ENCODE peak calls at places on chromosomes 3 and 15, in six cellular contexts. A is psoas muscle, Z is tibial artery, G is AG09319, N is BE2C, F is epithelial cell of proximal tubule. Q is an unnamed sample.

GRCh38 chr3:142298626-142299025 is 73.2 kb upstream of the GK5 start:
- DNase-seq in N (no peak), A (no peak), G (no peak), Z (no peak), F (no peak), Q (no peak)

GRCh38 chr15:50345298-50345697 is 9.7 kb downstream of the GABPB1 start:
- DNase-seq in G (no peak), F (no peak), A (no peak), Z (no peak), N (no peak), Q (no peak)

GRCh38 chr3:129686941-129687340 is 80.5 kb upstream of the PLXND1 start:
- DNase-seq in G (no peak), A (no peak), Z (no peak), F (no peak), N (no peak), Q (no peak)

GRCh38 chr15:45630958-45631691 is 3.7 kb upstream of the SQOR start:
- DNase-seq in N (no peak), A (no peak), F (peak; percentile 97), Z (peak; percentile 53), G (peak; percentile 80), Q (no peak)

GRCh38 chr15:97978408-97979130 is 18.1 kb downstream of the ARRDC4 start:
- DNase-seq in Z (no peak), G (no peak), F (no peak), N (no peak), A (no peak), Q (no peak)

GRCh38 chr3:119148493-119149180 is 2.7 kb downstream of the TEX55 start:
- DNase-seq in A (no peak), G (no peak), Z (no peak), N (no peak), F (no peak), Q (no peak)

GRCh38 chr15:40204100-40204499 is 34.8 kb upstream of the PAK6 start:
- DNase-seq in A (no peak), F (no peak), G (no peak), N (no peak), Z (no peak), Q (no peak)

GRCh38 chr3:124333931-124334640 is 342.2 kb upstream of the ROPN1 start:
- DNase-seq in G (no peak), Z (no peak), F (no peak), A (no peak), N (no peak), Q (no peak)

GRCh38 chr15:77035999-77036471 is 34.9 kb downstream of the TSPAN3 start:
- DNase-seq in A (no peak), G (no peak), Z (no peak), N (no peak), F (no peak), Q (no peak)

GRCh38 chr3:183142199-183142598 is 20.3 kb downstream of the LAMP3 start:
- DNase-seq in G (no peak), F (no peak), A (no peak), Z (no peak), N (no peak), Q (no peak)

GRCh38 chr15:27958911-27959598 is 140.1 kb downstream of the OCA2 start:
- DNase-seq in G (no peak), Z (no peak), F (no peak), A (no peak), N (no peak), Q (no peak)

GRCh38 chr15:45616901-45617323 is 17.9 kb upstream of the SQOR start:
- DNase-seq in F (no peak), G (no peak), A (no peak), N (no peak), Z (no peak), Q (no peak)

GRCh38 chr3:69948246-69948862 is 51.2 kb upstream of the SAMMSON start:
- DNase-seq in Z (no peak), A (no peak), N (no peak), F (no peak), G (peak; percentile 25), Q (no peak)

GRCh38 chr3:171168086-171168485 is 141.6 kb upstream of the SLC2A2 start:
- DNase-seq in N (peak; percentile 26), A (no peak), F (peak; percentile 94), G (no peak), Z (no peak), Q (no peak)

GRCh38 chr15:100902436-100903190 is 16.5 kb upstream of the LRRK1 start:
- DNase-seq in F (no peak), N (peak; percentile 78), A (peak; percentile 89), G (peak; percentile 67), Z (peak; percentile 69), Q (no peak)

GRCh38 chr3:52498134-52499054 is 3.3 kb downstream of the STAB1 start:
- DNase-seq in Z (peak; percentile 73), A (peak; percentile 73), G (peak; percentile 44), F (no peak), N (no peak), Q (no peak)

GRCh38 chr15:79002631-79003030 is 57.8 kb upstream of the CTSH start:
- DNase-seq in G (no peak), Z (no peak), A (peak; percentile 28), N (no peak), F (no peak), Q (no peak)

GRCh38 chr3:14077310-14077709 is 47.4 kb downstream of the CHCHD4 start:
- DNase-seq in A (no peak), Z (no peak), F (no peak), G (no peak), N (no peak), Q (no peak)

GRCh38 chr3:133573054-133573628 is 345 bp upstream of the CDV3 start:
- DNase-seq in F (peak; percentile 98), N (peak; percentile 100), G (peak; percentile 100), A (peak; percentile 100), Z (peak; percentile 100), Q (peak; percentile 100)

GRCh38 chr3:18556503-18556902 is 131.4 kb upstream of the SATB1 start:
- DNase-seq in N (no peak), F (no peak), G (no peak), A (no peak), Z (no peak), Q (no peak)

GRCh38 chr3:189655617-189656016 is 24.4 kb downstream of the TP63 start:
- DNase-seq in A (no peak), F (no peak), N (no peak), G (no peak), Z (no peak), Q (no peak)

GRCh38 chr3:148211725-148212124 is 486.0 kb upstream of the AGTR1 start:
- DNase-seq in F (peak; percentile 13), A (no peak), G (no peak), Z (peak; percentile 33), N (no peak), Q (no peak)

GRCh38 chr3:195106418-195106906 is 164.5 kb downstream of the XXYLT1 start:
- DNase-seq in N (peak; percentile 79), Z (peak; percentile 37), F (no peak), G (no peak), A (peak; percentile 84), Q (peak; percentile 89)

GRCh38 chr3:48656841-48657281 is 5.8 kb downstream of the CELSR3 start:
- DNase-seq in Z (no peak), F (no peak), G (no peak), A (no peak), N (no peak), Q (no peak)

GRCh38 chr3:192408721-192409151 is 318.6 kb downstream of the FGF12 start:
- DNase-seq in N (no peak), Z (no peak), A (peak; percentile 34), F (no peak), G (no peak), Q (no peak)

GRCh38 chr15:41340189-41340695 is 7.6 kb downstream of the NUSAP1 start:
- DNase-seq in A (no peak), N (no peak), G (no peak), F (no peak), Z (no peak), Q (no peak)

GRCh38 chr3:143366672-143367071 is 247.1 kb downstream of the CHST2 start:
- DNase-seq in Z (no peak), A (no peak), F (no peak), G (no peak), N (no peak), Q (no peak)

GRCh38 chr3:164004205-164004604 is 1074.1 kb downstream of the SI start:
- DNase-seq in F (no peak), A (no peak), G (no peak), N (peak; percentile 18), Z (no peak), Q (no peak)

GRCh38 chr15:39511000-39511914 is 69.6 kb upstream of the THBS1 start:
- DNase-seq in Z (peak; percentile 58), F (no peak), A (peak; percentile 78), N (peak; percentile 24), G (peak; percentile 66), Q (no peak)

DNA sequence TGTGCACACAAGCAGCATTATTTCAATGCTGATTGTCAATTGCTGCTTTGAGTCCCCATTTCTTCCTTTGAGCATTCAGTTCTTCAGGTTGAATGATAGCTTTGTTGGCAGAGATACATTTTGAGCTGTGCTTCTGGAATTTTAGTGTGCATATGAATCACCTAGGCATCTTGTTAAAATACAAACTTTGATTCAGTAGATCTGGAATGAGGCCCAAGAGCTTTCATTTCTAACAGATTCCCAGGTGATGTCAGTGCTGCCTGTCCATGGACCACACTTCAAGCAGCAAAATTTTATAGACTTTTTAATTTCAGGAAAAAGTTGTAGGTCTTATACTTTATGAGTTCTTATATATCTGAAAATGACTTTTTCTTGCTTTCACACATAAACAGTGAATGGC is 131.1 kb downstream of the ADAMTSL3 start:
- DNase-seq in A (no peak), G (no peak), F (peak; percentile 68), N (no peak), Z (no peak), Q (no peak)
- TF ChIP-seq CTCF in A (no peak), G (no peak), F (no peak), N (no peak), Z (no peak), Q (no peak)

GRCh38 chr3:71121429-71122167 is 461.9 kb downstream of the FOXP1 start:
- DNase-seq in F (no peak), Z (no peak), G (no peak), A (no peak), N (no peak), Q (no peak)
- TF ChIP-seq CTCF in F (no peak), Z (no peak), G (no peak), A (no peak), N (no peak), Q (no peak)

GRCh38 chr15:59746777-59747176 is 57.7 kb upstream of the BNIP2 start:
- DNase-seq in A (no peak), G (no peak), Z (no peak), F (no peak), N (peak; percentile 19), Q (no peak)

GRCh38 chr15:59751552-59752413 is 62.7 kb upstream of the BNIP2 start:
- DNase-seq in N (no peak), F (no peak), Z (no peak), G (no peak), A (no peak), Q (no peak)
- TF ChIP-seq CTCF in N (peak; percentile 44), F (peak; percentile 20), Z (no peak), G (no peak), A (peak; percentile 9), Q (peak; percentile 11)

DNA sequence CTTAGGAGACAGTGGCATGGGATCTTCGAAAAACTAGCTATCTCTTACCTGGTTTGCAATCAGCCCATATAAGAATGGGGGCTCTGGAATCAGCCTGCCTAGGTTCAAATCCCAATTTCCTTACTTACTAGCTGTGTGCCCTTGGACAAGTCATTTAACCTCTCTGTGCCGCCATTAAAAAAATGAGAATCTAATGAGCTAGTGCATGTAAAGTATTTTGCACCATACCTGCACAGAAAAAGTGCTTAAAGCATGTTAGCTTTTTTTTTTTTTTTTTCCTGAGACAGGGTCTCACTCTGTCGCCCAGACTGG is 181.8 kb downstream of the SHQ1 start:
- DNase-seq in G (no peak), N (no peak), F (no peak), Z (no peak), A (no peak), Q (no peak)
- TF ChIP-seq CTCF in G (no peak), N (no peak), F (no peak), Z (no peak), A (no peak), Q (no peak)

GRCh38 chr3:159672728-159673471 is 315.7 kb upstream of the IL12A start:
- DNase-seq in N (no peak), Z (no peak), G (no peak), F (peak; percentile 15), A (no peak), Q (no peak)
- TF ChIP-seq CTCF in N (no peak), Z (no peak), G (no peak), F (peak; percentile 28), A (no peak), Q (peak; percentile 17)

Q was measured in osteocyte.